ENCODE peak calls at places on chromosomes 4 and X, in ten cellular contexts. One of them, this sample, is unnamed.

GRCh38 chr4:8090312-8090711 is 68.3 kb downstream of the ABLIM2 start:
- DNase-seq in fibroblast of lung: peak; percentile 71
- DNase-seq in fibroblast of pulmonary artery: peak; percentile 57
- DNase-seq in iPS DF 6.9: no peak
- DNase-seq in MM.1S: no peak
- DNase-seq in transverse colon: peak; percentile 85
- DNase-seq in fibroblast of mammary gland: no peak
- DNase-seq in ovary: no peak
- DNase-seq in neuronal stem cell: no peak
- DNase-seq in psoas muscle: peak; percentile 44
- DNase-seq in this sample: peak; percentile 90

GRCh38 chr4:73599182-73599581 is 21.1 kb downstream of the RASSF6 start:
- DNase-seq in fibroblast of lung: peak; percentile 75
- DNase-seq in fibroblast of pulmonary artery: peak; percentile 84
- DNase-seq in iPS DF 6.9: peak; percentile 43
- DNase-seq in MM.1S: peak; percentile 56
- DNase-seq in transverse colon: peak; percentile 80
- DNase-seq in fibroblast of mammary gland: peak; percentile 82
- DNase-seq in ovary: peak; percentile 22
- DNase-seq in neuronal stem cell: no peak
- DNase-seq in psoas muscle: no peak
- DNase-seq in this sample: peak; percentile 85

GRCh38 chr4:176744091-176744490 is 48.6 kb downstream of the VEGFC start:
- DNase-seq in fibroblast of lung: peak; percentile 25
- DNase-seq in fibroblast of pulmonary artery: no peak
- DNase-seq in iPS DF 6.9: no peak
- DNase-seq in MM.1S: no peak
- DNase-seq in transverse colon: no peak
- DNase-seq in fibroblast of mammary gland: no peak
- DNase-seq in ovary: no peak
- DNase-seq in neuronal stem cell: no peak
- DNase-seq in psoas muscle: no peak
- DNase-seq in this sample: no peak

GRCh38 chr4:74874785-74875367 is 58.0 kb upstream of the PARM1 start:
- DNase-seq in fibroblast of lung: peak; percentile 70
- DNase-seq in fibroblast of pulmonary artery: peak; percentile 89
- DNase-seq in iPS DF 6.9: peak; percentile 54
- DNase-seq in MM.1S: peak; percentile 90
- DNase-seq in transverse colon: no peak
- DNase-seq in fibroblast of mammary gland: peak; percentile 81
- DNase-seq in ovary: no peak
- DNase-seq in neuronal stem cell: peak; percentile 58
- DNase-seq in psoas muscle: no peak
- DNase-seq in this sample: peak; percentile 59

GRCh38 chr4:183249854-183250253 is 70.2 kb downstream of the CLDN22 start:
- DNase-seq in fibroblast of lung: peak; percentile 40
- DNase-seq in fibroblast of pulmonary artery: peak; percentile 74
- DNase-seq in iPS DF 6.9: no peak
- DNase-seq in MM.1S: peak; percentile 42
- DNase-seq in transverse colon: peak; percentile 19
- DNase-seq in fibroblast of mammary gland: peak; percentile 42
- DNase-seq in ovary: no peak
- DNase-seq in neuronal stem cell: no peak
- DNase-seq in psoas muscle: no peak
- DNase-seq in this sample: no peak

GRCh38 chrX:37405954-37406353 is 56.8 kb downstream of the PRRG1 start:
- DNase-seq in fibroblast of lung: peak; percentile 90
- DNase-seq in fibroblast of pulmonary artery: peak; percentile 74
- DNase-seq in iPS DF 6.9: no peak
- DNase-seq in MM.1S: no peak
- DNase-seq in transverse colon: no peak
- DNase-seq in fibroblast of mammary gland: peak; percentile 40
- DNase-seq in ovary: no peak
- DNase-seq in neuronal stem cell: no peak
- DNase-seq in psoas muscle: no peak
- DNase-seq in this sample: no peak

GRCh38 chr4:122632396-122633143 is 11.7 kb upstream of the IL21 start:
- DNase-seq in fibroblast of lung: peak; percentile 74
- DNase-seq in fibroblast of pulmonary artery: peak; percentile 13
- DNase-seq in iPS DF 6.9: no peak
- DNase-seq in MM.1S: no peak
- DNase-seq in transverse colon: no peak
- DNase-seq in fibroblast of mammary gland: peak; percentile 7
- DNase-seq in ovary: no peak
- DNase-seq in neuronal stem cell: no peak
- DNase-seq in psoas muscle: no peak
- DNase-seq in this sample: no peak

GRCh38 chr4:151166662-151167061 is 67.2 kb downstream of the RPS3A start:
- DNase-seq in fibroblast of lung: no peak
- DNase-seq in fibroblast of pulmonary artery: no peak
- DNase-seq in iPS DF 6.9: no peak
- DNase-seq in MM.1S: no peak
- DNase-seq in transverse colon: no peak
- DNase-seq in fibroblast of mammary gland: no peak
- DNase-seq in ovary: no peak
- DNase-seq in neuronal stem cell: no peak
- DNase-seq in psoas muscle: no peak
- DNase-seq in this sample: no peak

GRCh38 chr4:13980317-13980716 is 352.8 kb upstream of the BOD1L1 start:
- DNase-seq in fibroblast of lung: peak; percentile 98
- DNase-seq in fibroblast of pulmonary artery: peak; percentile 71
- DNase-seq in iPS DF 6.9: no peak
- DNase-seq in MM.1S: no peak
- DNase-seq in transverse colon: no peak
- DNase-seq in fibroblast of mammary gland: peak; percentile 99
- DNase-seq in ovary: no peak
- DNase-seq in neuronal stem cell: no peak
- DNase-seq in psoas muscle: no peak
- DNase-seq in this sample: no peak

GRCh38 chrX:18828832-18829404 is 121.5 kb downstream of the PPEF1 start:
- DNase-seq in fibroblast of lung: peak; percentile 8
- DNase-seq in fibroblast of pulmonary artery: peak; percentile 5
- DNase-seq in iPS DF 6.9: no peak
- DNase-seq in MM.1S: no peak
- DNase-seq in transverse colon: no peak
- DNase-seq in fibroblast of mammary gland: peak; percentile 29
- DNase-seq in ovary: no peak
- DNase-seq in neuronal stem cell: no peak
- DNase-seq in psoas muscle: no peak
- DNase-seq in this sample: no peak

GRCh38 chr4:142474398-142475087 is 371.6 kb downstream of the INPP4B start:
- DNase-seq in fibroblast of lung: peak; percentile 26
- DNase-seq in fibroblast of pulmonary artery: no peak
- DNase-seq in iPS DF 6.9: no peak
- DNase-seq in MM.1S: peak; percentile 97
- DNase-seq in transverse colon: no peak
- DNase-seq in fibroblast of mammary gland: no peak
- DNase-seq in ovary: no peak
- DNase-seq in neuronal stem cell: no peak
- DNase-seq in psoas muscle: no peak
- DNase-seq in this sample: no peak

GRCh38 chrX:9911479-9911878 is 55.7 kb upstream of the CLDN34 start:
- DNase-seq in fibroblast of lung: peak; percentile 78
- DNase-seq in fibroblast of pulmonary artery: peak; percentile 70
- DNase-seq in iPS DF 6.9: no peak
- DNase-seq in MM.1S: no peak
- DNase-seq in transverse colon: no peak
- DNase-seq in fibroblast of mammary gland: no peak
- DNase-seq in ovary: no peak
- DNase-seq in neuronal stem cell: no peak
- DNase-seq in psoas muscle: no peak
- DNase-seq in this sample: no peak

GRCh38 chr4:85940131-85940530 is 419.7 kb downstream of the MAPK10 start:
- DNase-seq in fibroblast of lung: no peak
- DNase-seq in fibroblast of pulmonary artery: no peak
- DNase-seq in iPS DF 6.9: no peak
- DNase-seq in MM.1S: no peak
- DNase-seq in transverse colon: no peak
- DNase-seq in fibroblast of mammary gland: no peak
- DNase-seq in ovary: no peak
- DNase-seq in neuronal stem cell: no peak
- DNase-seq in psoas muscle: no peak
- DNase-seq in this sample: no peak

GRCh38 chrX:19883878-19884277 is 3.5 kb downstream of the SH3KBP1 start:
- DNase-seq in fibroblast of lung: no peak
- DNase-seq in fibroblast of pulmonary artery: no peak
- DNase-seq in iPS DF 6.9: no peak
- DNase-seq in MM.1S: peak; percentile 86
- DNase-seq in transverse colon: peak; percentile 40
- DNase-seq in fibroblast of mammary gland: no peak
- DNase-seq in ovary: no peak
- DNase-seq in neuronal stem cell: no peak
- DNase-seq in psoas muscle: no peak
- DNase-seq in this sample: no peak

GRCh38 chrX:19886375-19886774 is 1.0 kb downstream of the SH3KBP1 start:
- DNase-seq in fibroblast of lung: no peak
- DNase-seq in fibroblast of pulmonary artery: no peak
- DNase-seq in iPS DF 6.9: no peak
- DNase-seq in MM.1S: no peak
- DNase-seq in transverse colon: no peak
- DNase-seq in fibroblast of mammary gland: no peak
- DNase-seq in ovary: no peak
- DNase-seq in neuronal stem cell: no peak
- DNase-seq in psoas muscle: no peak
- DNase-seq in this sample: no peak

GRCh38 chrX:19888419-19888879 is 1.0 kb upstream of the SH3KBP1 start:
- DNase-seq in fibroblast of lung: peak; percentile 67
- DNase-seq in fibroblast of pulmonary artery: peak; percentile 82
- DNase-seq in iPS DF 6.9: no peak
- DNase-seq in MM.1S: peak; percentile 37
- DNase-seq in transverse colon: no peak
- DNase-seq in fibroblast of mammary gland: peak; percentile 74
- DNase-seq in ovary: peak; percentile 29
- DNase-seq in neuronal stem cell: peak; percentile 27
- DNase-seq in psoas muscle: no peak
- DNase-seq in this sample: peak; percentile 45

GRCh38 chrX:19886888-19887531 is 390 bp downstream of the SH3KBP1 start:
- DNase-seq in fibroblast of lung: peak; percentile 19
- DNase-seq in fibroblast of pulmonary artery: no peak
- DNase-seq in iPS DF 6.9: no peak
- DNase-seq in MM.1S: peak; percentile 7
- DNase-seq in transverse colon: peak; percentile 20
- DNase-seq in fibroblast of mammary gland: no peak
- DNase-seq in ovary: peak; percentile 21
- DNase-seq in neuronal stem cell: no peak
- DNase-seq in psoas muscle: peak; percentile 58
- DNase-seq in this sample: peak; percentile 28

DNA sequence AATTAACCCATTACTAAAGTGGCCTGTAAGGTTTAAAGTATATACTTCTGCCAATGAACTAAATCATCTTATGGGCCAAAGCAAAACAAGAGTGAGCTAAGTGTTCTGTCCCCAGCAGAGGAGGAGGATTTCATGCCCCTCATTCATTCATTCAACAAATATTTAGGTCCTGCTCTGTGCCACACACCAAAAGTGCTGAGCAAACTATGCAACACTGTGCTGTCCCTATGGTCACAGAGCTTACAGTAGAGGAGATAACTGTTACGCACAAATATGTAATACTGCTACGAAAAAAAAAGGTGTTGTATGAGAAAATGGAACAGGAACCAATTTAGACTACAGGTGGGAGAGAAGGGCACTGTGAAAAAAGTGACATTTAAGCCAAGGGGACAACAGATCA is 1.7 kb downstream of the SH3KBP1 start:
- DNase-seq in fibroblast of lung: no peak
- DNase-seq in fibroblast of pulmonary artery: no peak
- DNase-seq in iPS DF 6.9: no peak
- DNase-seq in MM.1S: no peak
- DNase-seq in transverse colon: no peak
- DNase-seq in fibroblast of mammary gland: no peak
- DNase-seq in ovary: no peak
- DNase-seq in neuronal stem cell: no peak
- DNase-seq in psoas muscle: no peak
- DNase-seq in this sample: no peak
- H3K4me3 ChIP-seq in fibroblast of lung: no peak overlapping the region
- H3K4me3 ChIP-seq in fibroblast of pulmonary artery: no peak overlapping the region
- H3K4me3 ChIP-seq in iPS DF 6.9: no peak overlapping the region
- H3K4me3 ChIP-seq in MM.1S: no peak overlapping the region
- H3K4me3 ChIP-seq in transverse colon: no peak overlapping the region
- H3K4me3 ChIP-seq in fibroblast of mammary gland: no peak overlapping the region
- H3K4me3 ChIP-seq in ovary: no peak overlapping the region
- H3K4me3 ChIP-seq in neuronal stem cell: no peak overlapping the region
- H3K4me3 ChIP-seq in psoas muscle: peak overlapping the region; percentile 78
- H3K4me3 ChIP-seq in this sample: no peak overlapping the region

GRCh38 chrX:48918644-48919340 is at the start of gene PIM2:
- DNase-seq in fibroblast of lung: peak; percentile 88
- DNase-seq in fibroblast of pulmonary artery: peak; percentile 86
- DNase-seq in iPS DF 6.9: no peak
- DNase-seq in MM.1S: peak; percentile 95
- DNase-seq in transverse colon: peak; percentile 93
- DNase-seq in fibroblast of mammary gland: peak; percentile 69
- DNase-seq in ovary: peak; percentile 91
- DNase-seq in neuronal stem cell: peak; percentile 87
- DNase-seq in psoas muscle: peak; percentile 93
- DNase-seq in this sample: peak; percentile 91
- H3K4me3 ChIP-seq in fibroblast of lung: peak within 1 kb of the TSS; percentile 51
- H3K4me3 ChIP-seq in fibroblast of pulmonary artery: peak within 1 kb of the TSS; percentile 60
- H3K4me3 ChIP-seq in iPS DF 6.9: peak within 1 kb of the TSS; percentile 96
- H3K4me3 ChIP-seq in MM.1S: peak within 1 kb of the TSS; percentile 97
- H3K4me3 ChIP-seq in transverse colon: peak within 1 kb of the TSS; percentile 68
- H3K4me3 ChIP-seq in fibroblast of mammary gland: peak within 1 kb of the TSS; percentile 43
- H3K4me3 ChIP-seq in ovary: peak within 1 kb of the TSS; percentile 64
- H3K4me3 ChIP-seq in neuronal stem cell: peak within 1 kb of the TSS; percentile 90
- H3K4me3 ChIP-seq in psoas muscle: peak within 1 kb of the TSS; percentile 62
- H3K4me3 ChIP-seq in this sample: peak within 1 kb of the TSS; percentile 57

GRCh38 chrX:69031971-69032391 is 133.3 kb downstream of the PJA1 start:
- DNase-seq in fibroblast of lung: peak; percentile 24
- DNase-seq in fibroblast of pulmonary artery: peak; percentile 42
- DNase-seq in iPS DF 6.9: no peak
- DNase-seq in MM.1S: no peak
- DNase-seq in transverse colon: no peak
- DNase-seq in fibroblast of mammary gland: no peak
- DNase-seq in ovary: no peak
- DNase-seq in neuronal stem cell: no peak
- DNase-seq in psoas muscle: no peak
- DNase-seq in this sample: no peak
- H3K4me3 ChIP-seq in fibroblast of lung: no peak overlapping the region
- H3K4me3 ChIP-seq in fibroblast of pulmonary artery: no peak overlapping the region
- H3K4me3 ChIP-seq in iPS DF 6.9: no peak overlapping the region
- H3K4me3 ChIP-seq in MM.1S: no peak overlapping the region
- H3K4me3 ChIP-seq in transverse colon: no peak overlapping the region
- H3K4me3 ChIP-seq in fibroblast of mammary gland: no peak overlapping the region
- H3K4me3 ChIP-seq in ovary: no peak overlapping the region
- H3K4me3 ChIP-seq in neuronal stem cell: no peak overlapping the region
- H3K4me3 ChIP-seq in psoas muscle: no peak overlapping the region
- H3K4me3 ChIP-seq in this sample: no peak overlapping the region

DNA sequence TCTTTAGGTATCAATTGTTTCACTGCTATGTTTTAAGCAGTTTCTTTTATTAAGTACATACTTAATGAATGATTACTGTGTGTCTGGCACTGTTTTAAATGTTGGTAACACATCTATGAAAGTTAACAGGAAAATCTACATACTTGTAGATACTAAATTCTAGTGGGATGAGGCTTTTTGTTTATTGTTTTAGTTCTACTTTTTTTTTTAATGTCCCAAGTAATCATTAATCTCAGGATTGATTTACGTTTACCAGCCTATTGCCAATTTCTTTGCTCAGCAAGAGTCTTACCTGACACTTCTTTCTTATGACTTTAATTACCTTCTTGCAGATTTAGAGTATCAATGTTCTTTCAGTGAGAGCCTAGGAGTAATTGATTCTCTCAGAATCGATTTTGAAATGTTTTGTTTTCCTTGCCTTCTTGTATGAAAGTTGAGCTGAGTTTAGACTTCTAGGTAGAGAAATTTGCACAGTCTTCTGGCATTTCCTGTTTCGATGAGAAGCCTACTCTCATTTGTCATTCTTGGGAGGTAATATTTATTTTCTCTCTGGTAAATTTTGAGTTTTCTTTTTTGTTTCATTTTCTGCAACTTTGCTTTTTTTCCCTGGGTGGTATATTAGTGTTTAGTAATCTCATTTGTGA is 235.2 kb upstream of the ANKRD50 start:
- DNase-seq in fibroblast of lung: peak; percentile 40
- DNase-seq in fibroblast of pulmonary artery: peak; percentile 49
- DNase-seq in iPS DF 6.9: no peak
- DNase-seq in MM.1S: peak; percentile 65
- DNase-seq in transverse colon: no peak
- DNase-seq in fibroblast of mammary gland: no peak
- DNase-seq in ovary: no peak
- DNase-seq in neuronal stem cell: no peak
- DNase-seq in psoas muscle: no peak
- DNase-seq in this sample: no peak
- H3K4me3 ChIP-seq in fibroblast of lung: no peak overlapping the region
- H3K4me3 ChIP-seq in fibroblast of pulmonary artery: no peak overlapping the region
- H3K4me3 ChIP-seq in iPS DF 6.9: no peak overlapping the region
- H3K4me3 ChIP-seq in MM.1S: peak overlapping the region; percentile 10
- H3K4me3 ChIP-seq in transverse colon: no peak overlapping the region
- H3K4me3 ChIP-seq in fibroblast of mammary gland: no peak overlapping the region
- H3K4me3 ChIP-seq in ovary: no peak overlapping the region
- H3K4me3 ChIP-seq in neuronal stem cell: no peak overlapping the region
- H3K4me3 ChIP-seq in psoas muscle: no peak overlapping the region
- H3K4me3 ChIP-seq in this sample: no peak overlapping the region